ENCODE peak calls at places on chromosome 2, in seven cellular contexts. I, L, W, P, H, Z and R are unnamed samples.

GRCh38 chr2:100887713-100888112 is 67.8 kb downstream of the NPAS2 start:
- DNase-seq in I (no peak), L (no peak), W (no peak), P (peak), H (no peak), Z (no peak), R (peak)

GRCh38 chr2:153287109-153287801 is 191.3 kb downstream of the RPRM start:
- DNase-seq in I (no peak), L (no peak), W (no peak), P (no peak), H (peak), Z (no peak), R (no peak)

GRCh38 chr2:34096552-34097171 is 497.6 kb upstream of the FAM98A start:
- DNase-seq in I (peak), L (no peak), W (peak), P (peak), H (peak), Z (peak), R (no peak)

GRCh38 chr2:212595036-212595654 is 56.5 kb upstream of the ERBB4 start:
- DNase-seq in I (no peak), L (no peak), W (no peak), P (no peak), H (no peak), Z (no peak), R (no peak)

GRCh38 chr2:118013221-118013723 is 598 bp downstream of the CCDC93 start:
- DNase-seq in I (peak), L (peak), W (peak), P (peak), H (peak), Z (peak), R (peak)

GRCh38 chr2:170371231-170371630 is 193.3 kb downstream of the MYO3B start:
- DNase-seq in I (no peak), L (no peak), W (no peak), P (no peak), H (no peak), Z (no peak), R (no peak)

GRCh38 chr2:113282747-113283533 is 4.2 kb upstream of the PAX8 start:
- DNase-seq in I (peak), L (peak), W (no peak), P (peak), H (peak), Z (peak), R (peak)

GRCh38 chr2:22855761-22856184 is 529.2 kb upstream of the KLHL29 start:
- DNase-seq in I (no peak), L (no peak), W (no peak), P (no peak), H (no peak), Z (no peak), R (no peak)

DNA sequence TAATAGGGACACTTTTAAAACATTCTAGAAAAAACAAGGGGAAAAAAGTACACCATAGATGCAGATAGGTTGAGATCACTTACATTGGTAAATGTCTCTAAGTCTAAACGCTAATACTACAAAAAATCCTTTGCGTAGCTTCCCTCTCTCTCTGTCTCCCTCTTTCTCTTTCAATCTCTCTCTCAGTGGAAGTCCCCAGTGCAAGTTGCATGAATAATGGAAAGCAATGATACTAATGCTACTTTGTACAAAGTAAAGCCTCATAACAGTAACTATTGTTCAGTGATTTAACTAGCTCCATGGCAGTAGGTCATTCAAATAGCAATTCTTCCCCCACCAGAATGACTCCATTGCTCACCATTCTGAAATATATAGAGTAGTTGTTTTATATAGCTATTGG is 12.8 kb downstream of the MEIS1 start:
- DNase-seq in I (no peak), L (no peak), W (no peak), P (no peak), H (no peak), Z (no peak), R (no peak)
- H3K4me3 ChIP-seq in I (no peak), L (no peak), W (peak), P (peak), H (no peak), Z (no peak), R (no peak)

DNA sequence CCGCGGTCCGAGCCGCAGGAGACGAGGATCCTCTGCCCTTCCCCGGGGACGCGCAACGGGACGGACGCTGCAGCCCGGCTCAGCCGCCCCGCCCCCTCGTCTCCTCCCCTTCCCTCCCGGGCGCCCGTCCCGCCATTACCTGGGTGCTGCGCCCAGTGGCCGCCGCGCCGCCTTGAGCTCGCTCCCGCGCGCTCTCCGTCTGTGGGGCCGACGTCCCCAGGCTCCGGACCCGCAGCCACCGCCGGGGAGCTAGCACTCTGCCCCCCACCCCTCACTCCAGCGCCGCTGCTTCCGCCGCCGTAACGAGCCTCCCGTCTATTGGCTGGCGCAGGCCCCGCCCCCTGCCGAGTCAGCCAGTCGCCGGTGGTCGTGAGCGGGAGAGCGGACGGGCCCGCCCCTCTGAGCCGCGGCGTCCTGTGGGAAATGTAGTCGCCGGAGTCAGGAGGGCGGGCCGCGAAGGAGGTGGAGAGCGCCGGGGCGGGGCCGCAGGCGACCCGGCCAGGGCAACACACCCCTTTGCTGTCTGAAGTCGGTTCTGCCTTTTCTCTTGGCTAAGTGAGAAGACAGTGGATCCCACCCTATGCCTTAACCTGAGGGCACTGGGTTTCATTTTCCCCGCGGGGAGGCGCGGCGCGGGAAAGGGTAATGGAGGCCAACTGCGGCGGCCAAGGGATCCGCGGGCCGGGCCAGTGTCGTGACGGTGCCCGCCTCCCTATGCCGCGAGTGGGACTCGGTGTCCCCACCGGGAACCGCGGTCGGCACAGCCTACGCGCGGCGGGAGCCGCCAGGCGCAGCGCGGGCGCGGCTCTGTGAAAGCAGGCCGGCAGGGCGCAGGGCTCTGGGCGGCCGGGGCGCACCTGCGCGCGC is at the start of gene SAP130:
- DNase-seq in I (peak), L (peak), W (peak), P (peak), H (peak), Z (peak), R (peak)
- TF ChIP-seq POLR2A in I (peak), L (peak), W (peak), P (no peak), H (peak), Z (peak), R (no peak)

GRCh38 chr2:59993721-59994120 is 559.7 kb downstream of the BCL11A start:
- DNase-seq in I (no peak), L (no peak), W (no peak), P (no peak), H (no peak), Z (no peak), R (no peak)

GRCh38 chr2:59985923-59986322 is 567.5 kb downstream of the BCL11A start:
- DNase-seq in I (no peak), L (no peak), W (no peak), P (no peak), H (no peak), Z (no peak), R (no peak)

GRCh38 chr2:59988337-59988736 is 565.1 kb downstream of the BCL11A start:
- DNase-seq in I (no peak), L (no peak), W (no peak), P (no peak), H (no peak), Z (no peak), R (no peak)
- TF ChIP-seq CTCF in I (no peak), L (no peak), W (no peak), P (no peak), H (no peak), Z (no peak), R (no peak)

GRCh38 chr2:237964578-237965404 is 2.0 kb upstream of the UBE2F start:
- DNase-seq in I (no peak), L (no peak), W (no peak), P (no peak), H (no peak), Z (peak), R (no peak)

GRCh38 chr2:237966250-237966564 is 607 bp upstream of the UBE2F start:
- DNase-seq in I (no peak), L (no peak), W (no peak), P (no peak), H (no peak), Z (no peak), R (no peak)

GRCh38 chr2:237967463-237967871 is 653 bp downstream of the UBE2F start:
- DNase-seq in I (peak), L (no peak), W (peak), P (peak), H (peak), Z (peak), R (peak)

GRCh38 chr2:237966565-237967462 is at the start of gene UBE2F:
- DNase-seq in I (peak), L (peak), W (peak), P (peak), H (peak), Z (peak), R (peak)

DNA sequence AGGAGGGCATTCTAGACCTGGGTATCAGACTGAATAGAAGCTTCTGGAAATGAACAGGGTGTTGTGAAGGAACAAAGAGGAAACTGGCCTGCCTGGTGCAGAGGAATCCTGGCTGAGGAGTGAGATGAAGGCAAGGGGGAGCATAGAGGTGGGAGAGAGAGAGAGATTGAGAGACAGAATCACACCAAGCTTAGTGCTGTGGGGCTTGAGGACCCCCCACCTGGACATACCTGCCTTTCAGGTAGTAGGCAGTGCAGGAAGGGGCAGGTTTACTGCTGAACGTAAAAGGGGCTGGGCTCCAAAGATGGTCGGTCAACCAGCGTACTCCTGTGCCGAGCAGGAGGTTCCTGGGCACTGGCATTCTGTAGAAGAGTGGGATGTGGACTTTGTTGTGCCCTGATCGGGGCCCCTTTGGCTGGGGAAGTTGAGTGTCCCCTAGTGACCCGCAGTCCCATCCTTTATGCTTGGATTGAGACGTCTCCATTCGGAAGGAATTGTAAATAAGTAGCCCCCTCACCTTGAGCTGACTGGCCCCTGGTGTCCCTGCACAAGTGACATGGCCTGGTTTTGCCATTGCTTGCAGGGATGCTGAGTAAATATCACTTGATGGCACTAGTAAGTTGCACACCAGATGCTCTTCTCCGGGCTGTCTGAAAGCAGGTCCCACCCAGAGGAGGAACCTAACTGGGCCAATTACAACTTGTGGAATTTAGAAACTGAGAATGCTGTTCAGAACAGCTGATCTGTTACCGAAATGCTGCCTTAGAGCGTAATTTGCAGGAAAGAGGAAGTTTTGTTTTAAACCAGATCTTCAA is 1.4 kb downstream of the UBE2F start:
- DNase-seq in I (peak), L (peak), W (no peak), P (no peak), H (peak), Z (no peak), R (no peak)
- H3K4me3 ChIP-seq in I (peak), L (peak), W (peak), P (peak), H (no peak), Z (no peak), R (no peak)

DNA sequence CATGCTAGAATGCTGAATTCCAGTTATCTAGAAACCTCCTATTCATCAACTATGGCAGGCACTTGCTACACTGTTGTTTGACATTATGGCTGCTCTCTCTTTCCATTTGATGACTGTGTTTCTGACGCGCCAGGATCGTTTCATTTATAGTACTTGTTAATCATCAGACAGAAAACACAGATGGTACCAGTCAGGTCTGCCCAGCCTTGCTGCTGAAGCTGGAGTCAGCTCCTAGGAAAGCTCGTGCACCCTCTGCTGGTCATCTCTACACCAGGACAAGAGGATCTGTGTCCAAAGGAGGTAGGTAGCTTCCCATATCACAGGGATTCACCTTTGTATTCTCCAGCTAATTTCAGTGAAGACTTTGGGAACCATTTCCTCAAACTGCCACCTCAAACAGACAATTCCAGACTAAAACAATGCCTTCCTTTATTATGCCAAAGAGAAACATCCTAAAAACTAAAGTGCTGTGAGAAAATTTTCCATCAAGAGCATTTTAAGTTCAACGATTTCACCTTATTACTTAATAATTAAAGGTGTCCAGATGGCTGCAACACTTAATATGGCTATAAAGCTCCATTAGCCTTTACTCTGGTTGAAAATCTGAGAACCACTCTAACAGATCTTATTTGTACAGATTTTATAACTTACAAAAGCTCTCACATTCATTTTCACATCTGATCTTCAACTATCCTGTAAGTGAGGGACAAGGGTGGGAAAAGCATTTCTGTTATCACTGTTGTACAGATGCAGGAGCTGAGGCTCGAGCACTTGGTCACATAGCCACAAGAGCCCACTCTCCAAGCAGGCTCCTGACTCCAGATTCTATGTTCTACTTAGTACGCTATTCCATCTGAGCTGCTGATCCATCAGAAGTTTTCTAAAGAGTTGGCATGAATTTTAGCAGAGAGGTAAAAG is 17.5 kb downstream of the METTL8 start:
- DNase-seq in I (peak), L (peak), W (peak), P (peak), H (peak), Z (peak), R (peak)
- TF ChIP-seq POLR2A in I (no peak), L (no peak), W (no peak), P (no peak), H (no peak), Z (no peak), R (no peak)